ENCODE peak calls at places on chromosomes 2 and 18, in eight cellular contexts. H is NCI-H345; W is activated CD4-positive, CD25-positive, alpha-beta regulatory T cell; V is CD8-positive, alpha-beta memory T cell; P is activated T-cell treated with anti-CD3 and anti-CD28 coated beads for 1 hour; S is NCI-H460; Q is epithelial cell of esophagus; N is stimulated activated CD4-positive, alpha-beta T cell treated with anti-CD3 and anti-CD28 coated beads, Interleukin-15, amount 100 ng/mL, for 1 hour. R is an unnamed sample.

GRCh38 chr2:60476206-60476946 is 77.1 kb downstream of the BCL11A start:
- DNase-seq in H (peak; percentile 49), W (no peak), V (no peak), P (no peak), S (no peak), Q (no peak), N (no peak), R (no peak)

GRCh38 chr2:28639836-28640235 is 111.8 kb upstream of the PPP1CB start:
- DNase-seq in H (peak; percentile 11), W (no peak), V (no peak), P (no peak), S (no peak), Q (peak; percentile 69), N (no peak), R (no peak)

GRCh38 chr2:28423856-28424605 is 31.4 kb downstream of the FOSL2 start:
- DNase-seq in H (no peak), W (no peak), V (peak; percentile 53), P (peak; percentile 27), S (no peak), Q (no peak), N (no peak), R (no peak)

GRCh38 chr18:48932462-48932818 is 18.3 kb downstream of the SMAD7 start:
- DNase-seq in H (no peak), W (no peak), V (no peak), P (no peak), S (no peak), Q (no peak), N (no peak), R (no peak)

GRCh38 chr2:29100564-29100963 is 14.7 kb upstream of the CLIP4 start:
- DNase-seq in H (no peak), W (no peak), V (no peak), P (no peak), S (no peak), Q (no peak), N (no peak), R (no peak)

GRCh38 chr18:3679254-3679653 is 229.3 kb downstream of the TGIF1 start:
- DNase-seq in H (no peak), W (no peak), V (no peak), P (no peak), S (no peak), Q (peak; percentile 96), N (no peak), R (no peak)

GRCh38 chr18:27185897-27186296 is 789 bp upstream of the CHST9 start:
- DNase-seq in H (no peak), W (no peak), V (no peak), P (no peak), S (no peak), Q (no peak), N (no peak), R (no peak)

GRCh38 chr2:36069083-36069482 is 286.5 kb upstream of the CRIM1 start:
- DNase-seq in H (no peak), W (no peak), V (no peak), P (no peak), S (no peak), Q (no peak), N (no peak), R (no peak)

GRCh38 chr2:54419855-54420550 is 36.1 kb upstream of the SPTBN1 start:
- DNase-seq in H (no peak), W (no peak), V (no peak), P (no peak), S (no peak), Q (no peak), N (no peak), R (no peak)

GRCh38 chr2:108193251-108193650 is 46.5 kb upstream of the SULT1C3 start:
- DNase-seq in H (no peak), W (no peak), V (no peak), P (no peak), S (no peak), Q (peak; percentile 49), N (no peak), R (no peak)

GRCh38 chr2:197822333-197822732 is 17.9 kb downstream of the PLCL1 start:
- DNase-seq in H (no peak), W (no peak), V (no peak), P (no peak), S (no peak), Q (no peak), N (no peak), R (no peak)

GRCh38 chr2:41847744-41848441 is 199.9 kb upstream of the PKDCC start:
- DNase-seq in H (no peak), W (no peak), V (no peak), P (no peak), S (no peak), Q (peak; percentile 90), N (no peak), R (no peak)

GRCh38 chr18:61666876-61667590 is 225.8 kb downstream of the RNF152 start:
- DNase-seq in H (no peak), W (no peak), V (no peak), P (no peak), S (no peak), Q (peak; percentile 7), N (no peak), R (no peak)

GRCh38 chr2:200741468-200742202 is 70.1 kb upstream of the BZW1 start:
- DNase-seq in H (no peak), W (no peak), V (no peak), P (no peak), S (no peak), Q (no peak), N (no peak), R (no peak)

GRCh38 chr2:85445316-85446295 is 27.1 kb downstream of the SH2D6 start:
- DNase-seq in H (peak; percentile 21), W (no peak), V (no peak), P (no peak), S (peak; percentile 67), Q (peak; percentile 49), N (no peak), R (no peak)

GRCh38 chr2:27956895-27957294 is 66.4 kb downstream of the BABAM2 start:
- DNase-seq in H (no peak), W (no peak), V (no peak), P (no peak), S (no peak), Q (peak; percentile 78), N (no peak), R (no peak)

GRCh38 chr2:150888337-150888736 is 373.3 kb downstream of the RBM43 start:
- DNase-seq in H (no peak), W (no peak), V (no peak), P (no peak), S (no peak), Q (no peak), N (no peak), R (no peak)

GRCh38 chr2:149271575-149271974 is 58.8 kb upstream of the LYPD6 start:
- DNase-seq in H (no peak), W (no peak), V (no peak), P (no peak), S (no peak), Q (no peak), N (no peak), R (no peak)

GRCh38 chr2:129061079-129061785 is 742.6 kb upstream of the HS6ST1 start:
- DNase-seq in H (no peak), W (no peak), V (no peak), P (no peak), S (no peak), Q (peak; percentile 93), N (no peak), R (no peak)

GRCh38 chr2:108612514-108613183 is 78.4 kb downstream of the LIMS1 start:
- DNase-seq in H (no peak), W (no peak), V (peak; percentile 44), P (peak; percentile 18), S (no peak), Q (peak; percentile 91), N (peak; percentile 28), R (no peak)

GRCh38 chr18:79983793-79984192 is 4.6 kb downstream of the TXNL4A start:
- DNase-seq in H (no peak), W (no peak), V (peak; percentile 28), P (no peak), S (no peak), Q (no peak), N (no peak), R (no peak)

GRCh38 chr2:24643051-24643450 is 150.1 kb downstream of the PTRHD1 start:
- DNase-seq in H (no peak), W (no peak), V (no peak), P (no peak), S (no peak), Q (no peak), N (no peak), R (no peak)

GRCh38 chr2:147913701-147914480 is 69.1 kb downstream of the ACVR2A start:
- DNase-seq in H (peak; percentile 2), W (no peak), V (no peak), P (no peak), S (no peak), Q (peak; percentile 8), N (no peak), R (peak; percentile 8)

GRCh38 chr2:239943571-239943970 is 81.6 kb downstream of the NDUFA10 start:
- DNase-seq in H (no peak), W (no peak), V (no peak), P (no peak), S (no peak), Q (no peak), N (no peak), R (no peak)

GRCh38 chr2:173982918-173983317 is 17.7 kb upstream of the SP3 start:
- DNase-seq in H (peak; percentile 89), W (no peak), V (no peak), P (no peak), S (no peak), Q (peak; percentile 93), N (no peak), R (no peak)

GRCh38 chr18:24428709-24429108 is 2.2 kb downstream of the IMPACT start:
- DNase-seq in H (no peak), W (no peak), V (no peak), P (no peak), S (no peak), Q (peak; percentile 33), N (no peak), R (no peak)

GRCh38 chr2:159708066-159708760 is 4.1 kb upstream of the MARCHF7 start:
- DNase-seq in H (no peak), W (no peak), V (no peak), P (no peak), S (no peak), Q (no peak), N (no peak), R (no peak)

GRCh38 chr2:50535971-50536759 is 495.8 kb downstream of the NRXN1 start:
- DNase-seq in H (peak; percentile 66), W (no peak), V (no peak), P (no peak), S (peak; percentile 25), Q (peak; percentile 50), N (no peak), R (peak; percentile 1)

GRCh38 chr18:73990241-73990640 is 157.4 kb downstream of the FBXO15 start:
- DNase-seq in H (no peak), W (no peak), V (no peak), P (no peak), S (no peak), Q (no peak), N (no peak), R (no peak)

GRCh38 chr2:169734172-169734847 is 678 bp downstream of the KLHL23 start:
- DNase-seq in H (peak; percentile 49), W (no peak), V (no peak), P (no peak), S (no peak), Q (peak; percentile 24), N (peak; percentile 12), R (no peak)

GRCh38 chr2:160308915-160309314 is 108.8 kb upstream of the ITGB6 start:
- DNase-seq in H (no peak), W (no peak), V (no peak), P (no peak), S (no peak), Q (peak; percentile 88), N (no peak), R (no peak)

GRCh38 chr2:234802071-234802844 is 149.6 kb upstream of the SH3BP4 start:
- DNase-seq in H (no peak), W (no peak), V (no peak), P (no peak), S (no peak), Q (no peak), N (no peak), R (no peak)

GRCh38 chr18:5600376-5601071 is 56.7 kb upstream of the EPB41L3 start:
- DNase-seq in H (peak; percentile 18), W (no peak), V (no peak), P (no peak), S (peak; percentile 39), Q (no peak), N (no peak), R (no peak)

GRCh38 chr2:152050915-152051314 is 47.9 kb downstream of the CACNB4 start:
- DNase-seq in H (no peak), W (no peak), V (no peak), P (no peak), S (no peak), Q (no peak), N (no peak), R (no peak)